ENCODE peak calls at places on chromosomes 7 and 10, in four cellular contexts. One of them, this sample, is unnamed.

GRCh38 chr7:7731732-7732131 is 13.3 kb upstream of the RPA3 start:
- DNase-seq in naive B cell: no peak
- DNase-seq in T follicular helper cell: no peak
- DNase-seq in body of pancreas: no peak
- DNase-seq in this sample: no peak

GRCh38 chr7:81031243-81031642 is 112.4 kb upstream of the SEMA3C start:
- DNase-seq in naive B cell: no peak
- DNase-seq in T follicular helper cell: no peak
- DNase-seq in body of pancreas: no peak
- DNase-seq in this sample: no peak

GRCh38 chr7:155800741-155801267 is 11.5 kb downstream of the SHH start:
- DNase-seq in naive B cell: no peak
- DNase-seq in T follicular helper cell: no peak
- DNase-seq in body of pancreas: no peak
- DNase-seq in this sample: no peak

GRCh38 chr7:45036317-45036716 is 36.3 kb downstream of the CCM2 start:
- DNase-seq in naive B cell: no peak
- DNase-seq in T follicular helper cell: no peak
- DNase-seq in body of pancreas: no peak
- DNase-seq in this sample: no peak

GRCh38 chr10:17435187-17435586 is 19.2 kb downstream of the ST8SIA6 start:
- DNase-seq in naive B cell: no peak
- DNase-seq in T follicular helper cell: no peak
- DNase-seq in body of pancreas: no peak
- DNase-seq in this sample: no peak

GRCh38 chr7:24728503-24729364 is 28.5 kb downstream of the GSDME start:
- DNase-seq in naive B cell: no peak
- DNase-seq in T follicular helper cell: no peak
- DNase-seq in body of pancreas: no peak
- DNase-seq in this sample: no peak

GRCh38 chr7:51310131-51310583 is 6.5 kb downstream of the COBL start:
- DNase-seq in naive B cell: no peak
- DNase-seq in T follicular helper cell: no peak
- DNase-seq in body of pancreas: no peak
- DNase-seq in this sample: no peak

GRCh38 chr10:73810735-73811465 is 498 bp downstream of the NDST2 start:
- DNase-seq in naive B cell: peak
- DNase-seq in T follicular helper cell: peak
- DNase-seq in body of pancreas: peak
- DNase-seq in this sample: peak

GRCh38 chr7:49099587-49100326 is 175.4 kb downstream of the CDC14C start:
- DNase-seq in naive B cell: no peak
- DNase-seq in T follicular helper cell: no peak
- DNase-seq in body of pancreas: no peak
- DNase-seq in this sample: no peak

GRCh38 chr10:124040454-124040853 is 52.9 kb downstream of the CHST15 start:
- DNase-seq in naive B cell: no peak
- DNase-seq in T follicular helper cell: no peak
- DNase-seq in body of pancreas: no peak
- DNase-seq in this sample: no peak

GRCh38 chr10:13789448-13789829 is 202.7 kb downstream of the PRPF18 start:
- DNase-seq in naive B cell: no peak
- DNase-seq in T follicular helper cell: no peak
- DNase-seq in body of pancreas: no peak
- DNase-seq in this sample: no peak

GRCh38 chr7:87146740-87147386 is 5.4 kb upstream of the DMTF1 start:
- DNase-seq in naive B cell: no peak
- DNase-seq in T follicular helper cell: no peak
- DNase-seq in body of pancreas: no peak
- DNase-seq in this sample: no peak